ENCODE peak calls at places on chromosomes 11 and 22, in nine cellular contexts. One of them, this sample, is unnamed. For H3K9me3, the result is how much of the 10 kb centered on the place peaks cover.

GRCh38 chr11:121134758-121135312 is 33.8 kb downstream of the TECTA start:
- DNase-seq in IMR-90: no peak
- DNase-seq in neural progenitor cell: no peak
- DNase-seq in pancreas: no peak
- DNase-seq in PC-9: no peak
- DNase-seq in A549: no peak
- DNase-seq in adrenal gland: no peak
- DNase-seq in kidney: no peak
- DNase-seq in AG04450: no peak
- DNase-seq in this sample: no peak

GRCh38 chr22:23524226-23524625 is 55.9 kb downstream of the IGLL1 start:
- DNase-seq in PC-9: no peak
- DNase-seq in kidney: peak
- DNase-seq in adrenal gland: no peak
- DNase-seq in neural progenitor cell: no peak
- DNase-seq in A549: no peak
- DNase-seq in pancreas: peak
- DNase-seq in IMR-90: no peak
- DNase-seq in AG04450: no peak
- DNase-seq in this sample: no peak

GRCh38 chr22:33569547-33569946 is 350.7 kb downstream of the LARGE1 start:
- DNase-seq in neural progenitor cell: no peak
- DNase-seq in pancreas: no peak
- DNase-seq in A549: no peak
- DNase-seq in kidney: no peak
- DNase-seq in AG04450: no peak
- DNase-seq in adrenal gland: no peak
- DNase-seq in PC-9: no peak
- DNase-seq in IMR-90: no peak
- DNase-seq in this sample: no peak

GRCh38 chr11:73372371-73372993 is 3.7 kb upstream of the RELT start:
- DNase-seq in kidney: no peak
- DNase-seq in AG04450: no peak
- DNase-seq in pancreas: no peak
- DNase-seq in PC-9: no peak
- DNase-seq in A549: peak
- DNase-seq in adrenal gland: no peak
- DNase-seq in neural progenitor cell: peak
- DNase-seq in IMR-90: no peak
- DNase-seq in this sample: no peak

GRCh38 chr11:113505046-113505445 is 29.8 kb upstream of the DRD2 start:
- DNase-seq in IMR-90: no peak
- DNase-seq in PC-9: no peak
- DNase-seq in neural progenitor cell: no peak
- DNase-seq in pancreas: no peak
- DNase-seq in AG04450: no peak
- DNase-seq in kidney: no peak
- DNase-seq in adrenal gland: no peak
- DNase-seq in A549: no peak
- DNase-seq in this sample: no peak

GRCh38 chr11:61627831-61628753 is 47.2 kb upstream of the SYT7 start:
- DNase-seq in pancreas: peak
- DNase-seq in kidney: no peak
- DNase-seq in PC-9: peak
- DNase-seq in neural progenitor cell: peak
- DNase-seq in AG04450: peak
- DNase-seq in IMR-90: peak
- DNase-seq in A549: peak
- DNase-seq in adrenal gland: peak
- DNase-seq in this sample: peak

GRCh38 chr22:39598017-39598965 is 27.7 kb downstream of the CACNA1I start:
- DNase-seq in AG04450: no peak
- DNase-seq in pancreas: peak
- DNase-seq in IMR-90: no peak
- DNase-seq in A549: peak
- DNase-seq in neural progenitor cell: peak
- DNase-seq in PC-9: peak
- DNase-seq in adrenal gland: peak
- DNase-seq in kidney: peak
- DNase-seq in this sample: peak

GRCh38 chr11:107042748-107043147 is 24.5 kb upstream of the GUCY1A2 start:
- DNase-seq in AG04450: no peak
- DNase-seq in adrenal gland: no peak
- DNase-seq in neural progenitor cell: no peak
- DNase-seq in IMR-90: no peak
- DNase-seq in PC-9: no peak
- DNase-seq in kidney: no peak
- DNase-seq in pancreas: no peak
- DNase-seq in A549: no peak
- DNase-seq in this sample: no peak

GRCh38 chr11:101759771-101760450 is 154.9 kb upstream of the CEP126 start:
- DNase-seq in kidney: no peak
- DNase-seq in adrenal gland: no peak
- DNase-seq in AG04450: no peak
- DNase-seq in neural progenitor cell: no peak
- DNase-seq in PC-9: no peak
- DNase-seq in A549: peak
- DNase-seq in pancreas: no peak
- DNase-seq in IMR-90: peak
- DNase-seq in this sample: no peak

GRCh38 chr11:74092425-74092824 is 78.4 kb downstream of the C2CD3 start:
- DNase-seq in AG04450: no peak
- DNase-seq in A549: no peak
- DNase-seq in PC-9: no peak
- DNase-seq in neural progenitor cell: no peak
- DNase-seq in IMR-90: no peak
- DNase-seq in adrenal gland: no peak
- DNase-seq in pancreas: no peak
- DNase-seq in kidney: no peak
- DNase-seq in this sample: no peak

GRCh38 chr11:48055292-48056132 is 75.2 kb downstream of the PTPRJ start:
- DNase-seq in adrenal gland: no peak
- DNase-seq in A549: no peak
- DNase-seq in kidney: peak
- DNase-seq in AG04450: no peak
- DNase-seq in IMR-90: peak
- DNase-seq in neural progenitor cell: no peak
- DNase-seq in PC-9: peak
- DNase-seq in pancreas: no peak
- DNase-seq in this sample: peak

GRCh38 chr22:44669725-44670027 is 32.3 kb upstream of the PRR5 start:
- DNase-seq in adrenal gland: no peak
- DNase-seq in kidney: peak
- DNase-seq in AG04450: no peak
- DNase-seq in pancreas: no peak
- DNase-seq in neural progenitor cell: peak
- DNase-seq in IMR-90: peak
- DNase-seq in A549: peak
- DNase-seq in PC-9: no peak
- DNase-seq in this sample: no peak

GRCh38 chr22:39947488-39948216 is 12.5 kb upstream of the TMA7B start:
- DNase-seq in neural progenitor cell: no peak
- DNase-seq in adrenal gland: no peak
- DNase-seq in IMR-90: no peak
- DNase-seq in A549: no peak
- DNase-seq in pancreas: no peak
- DNase-seq in kidney: no peak
- DNase-seq in AG04450: no peak
- DNase-seq in PC-9: no peak
- DNase-seq in this sample: no peak

GRCh38 chr11:119509277-119509841 is 86.4 kb upstream of the THY1 start:
- DNase-seq in pancreas: no peak
- DNase-seq in adrenal gland: no peak
- DNase-seq in IMR-90: peak
- DNase-seq in AG04450: no peak
- DNase-seq in A549: no peak
- DNase-seq in PC-9: no peak
- DNase-seq in kidney: no peak
- DNase-seq in neural progenitor cell: no peak
- DNase-seq in this sample: no peak

GRCh38 chr22:17475318-17476212 is 87.7 kb upstream of the SLC25A18 start:
- DNase-seq in pancreas: no peak
- DNase-seq in adrenal gland: no peak
- DNase-seq in neural progenitor cell: peak
- DNase-seq in IMR-90: no peak
- DNase-seq in PC-9: no peak
- DNase-seq in AG04450: no peak
- DNase-seq in A549: no peak
- DNase-seq in kidney: no peak
- DNase-seq in this sample: no peak

GRCh38 chr22:30047364-30047738 is 32.9 kb upstream of the HORMAD2 start:
- DNase-seq in A549: no peak
- DNase-seq in adrenal gland: no peak
- DNase-seq in pancreas: no peak
- DNase-seq in kidney: no peak
- DNase-seq in neural progenitor cell: no peak
- DNase-seq in AG04450: no peak
- DNase-seq in PC-9: no peak
- DNase-seq in IMR-90: peak
- DNase-seq in this sample: peak
- H3K27ac ChIP-seq in A549: no peak
- H3K27ac ChIP-seq in adrenal gland: no peak
- H3K27ac ChIP-seq in pancreas: no peak
- H3K27ac ChIP-seq in kidney: no peak
- H3K27ac ChIP-seq in neural progenitor cell: no peak
- H3K27ac ChIP-seq in AG04450: no peak
- H3K27ac ChIP-seq in PC-9: no peak
- H3K27ac ChIP-seq in IMR-90: no peak
- H3K27ac ChIP-seq in this sample: no peak

GRCh38 chr22:21449531-21450319 is 17.5 kb upstream of the TMEM191C start:
- DNase-seq in A549: no peak
- DNase-seq in pancreas: peak
- DNase-seq in kidney: peak
- DNase-seq in PC-9: no peak
- DNase-seq in adrenal gland: peak
- DNase-seq in IMR-90: peak
- DNase-seq in neural progenitor cell: peak
- DNase-seq in AG04450: no peak
- DNase-seq in this sample: no peak

GRCh38 chr22:21448627-21449416 is 18.4 kb upstream of the TMEM191C start:
- DNase-seq in adrenal gland: peak
- DNase-seq in kidney: peak
- DNase-seq in pancreas: peak
- DNase-seq in IMR-90: no peak
- DNase-seq in neural progenitor cell: peak
- DNase-seq in AG04450: no peak
- DNase-seq in A549: no peak
- DNase-seq in PC-9: no peak
- DNase-seq in this sample: no peak

GRCh38 chr22:21446827-21447690 is 20.1 kb upstream of the TMEM191C start:
- DNase-seq in adrenal gland: peak
- DNase-seq in AG04450: no peak
- DNase-seq in PC-9: no peak
- DNase-seq in A549: no peak
- DNase-seq in pancreas: peak
- DNase-seq in neural progenitor cell: no peak
- DNase-seq in IMR-90: no peak
- DNase-seq in kidney: peak
- DNase-seq in this sample: no peak

GRCh38 chr22:21446128-21446826 is 20.9 kb upstream of the TMEM191C start:
- DNase-seq in neural progenitor cell: peak
- DNase-seq in PC-9: no peak
- DNase-seq in IMR-90: no peak
- DNase-seq in adrenal gland: peak
- DNase-seq in AG04450: no peak
- DNase-seq in A549: no peak
- DNase-seq in pancreas: peak
- DNase-seq in kidney: peak
- DNase-seq in this sample: no peak

DNA sequence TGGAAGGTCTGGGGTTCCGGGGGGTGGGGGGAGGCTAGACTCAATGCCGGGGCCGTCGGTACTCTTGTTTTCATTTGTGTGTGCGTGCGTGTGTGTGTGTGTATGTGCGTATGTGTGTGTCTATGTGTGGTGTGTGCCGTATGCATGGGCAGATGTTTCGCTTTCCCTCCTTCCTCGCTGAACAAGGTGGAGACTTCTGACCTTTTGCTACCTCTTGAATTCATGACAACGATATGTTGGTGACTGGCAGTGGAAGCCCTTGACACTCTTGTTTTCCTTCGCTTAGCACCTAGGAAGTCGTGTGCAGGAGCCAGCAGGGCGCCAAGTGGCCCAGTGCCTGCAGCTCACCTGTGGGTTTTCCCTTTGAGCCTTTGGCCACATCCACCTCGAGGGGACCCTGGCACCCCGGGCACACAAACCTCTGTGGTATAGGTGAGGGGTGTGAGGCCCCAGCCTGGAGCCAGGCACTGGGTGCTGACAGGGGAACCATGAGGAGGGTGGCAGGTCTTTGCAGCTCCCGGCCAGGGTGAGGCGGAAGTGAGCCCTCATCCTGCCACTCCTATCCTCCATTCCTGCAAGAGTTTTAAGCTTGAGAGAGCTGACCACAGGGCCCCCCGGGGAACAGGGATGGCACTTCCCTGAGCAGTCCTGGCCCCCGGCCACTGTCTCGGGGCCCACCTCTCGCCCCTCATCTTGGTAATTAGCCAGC is 19.3 kb upstream of the TMEM191C start:
- DNase-seq in PC-9: no peak
- DNase-seq in IMR-90: no peak
- DNase-seq in A549: peak
- DNase-seq in adrenal gland: peak
- DNase-seq in AG04450: no peak
- DNase-seq in kidney: peak
- DNase-seq in pancreas: peak
- DNase-seq in neural progenitor cell: peak
- DNase-seq in this sample: no peak
- TF ChIP-seq CTCF in PC-9: no peak
- TF ChIP-seq CTCF in IMR-90: no peak
- TF ChIP-seq CTCF in A549: no peak
- TF ChIP-seq CTCF in adrenal gland: no peak
- TF ChIP-seq CTCF in AG04450: no peak
- TF ChIP-seq CTCF in kidney: no peak
- TF ChIP-seq CTCF in pancreas: no peak
- TF ChIP-seq CTCF in neural progenitor cell: peak
- TF ChIP-seq CTCF in this sample: no peak

DNA sequence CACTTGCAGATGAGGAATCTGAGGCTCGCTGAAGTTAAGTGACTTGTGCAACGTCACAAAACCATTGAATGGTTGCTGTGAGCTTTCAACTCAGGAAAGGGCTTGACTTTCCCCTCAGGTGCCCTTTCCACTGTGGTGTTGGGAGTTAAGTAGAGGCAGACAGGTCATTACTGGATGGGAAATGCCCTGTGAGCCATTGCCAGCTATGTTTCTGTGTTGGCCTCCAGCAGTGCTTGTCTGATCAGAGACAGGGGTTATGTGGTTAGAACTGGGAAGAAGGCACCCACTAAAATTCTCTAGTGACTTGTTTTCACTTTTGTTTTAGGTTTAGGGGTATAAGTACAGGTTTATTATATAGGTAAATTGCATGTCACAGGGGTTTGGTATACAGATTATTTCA is 96.6 kb downstream of the FDX1 start:
- DNase-seq in adrenal gland: no peak
- DNase-seq in AG04450: no peak
- DNase-seq in IMR-90: no peak
- DNase-seq in A549: no peak
- DNase-seq in pancreas: no peak
- DNase-seq in neural progenitor cell: no peak
- DNase-seq in kidney: no peak
- DNase-seq in PC-9: no peak
- DNase-seq in this sample: no peak
- H3K9me3 ChIP-seq in adrenal gland: under half
- H3K9me3 ChIP-seq in AG04450: under half
- H3K9me3 ChIP-seq in IMR-90: under half
- H3K9me3 ChIP-seq in A549: under half
- H3K9me3 ChIP-seq in pancreas: under half
- H3K9me3 ChIP-seq in neural progenitor cell: under half
- H3K9me3 ChIP-seq in kidney: under half
- H3K9me3 ChIP-seq in PC-9: under half
- H3K9me3 ChIP-seq in this sample: under half

GRCh38 chr11:93393386-93393785 is 62.8 kb downstream of the DEUP1 start:
- DNase-seq in kidney: no peak
- DNase-seq in IMR-90: no peak
- DNase-seq in A549: no peak
- DNase-seq in PC-9: no peak
- DNase-seq in adrenal gland: no peak
- DNase-seq in AG04450: no peak
- DNase-seq in pancreas: no peak
- DNase-seq in neural progenitor cell: no peak
- DNase-seq in this sample: no peak
- H3K27ac ChIP-seq in kidney: no peak
- H3K27ac ChIP-seq in IMR-90: no peak
- H3K27ac ChIP-seq in A549: no peak
- H3K27ac ChIP-seq in PC-9: no peak
- H3K27ac ChIP-seq in adrenal gland: no peak
- H3K27ac ChIP-seq in AG04450: no peak
- H3K27ac ChIP-seq in pancreas: no peak
- H3K27ac ChIP-seq in neural progenitor cell: peak
- H3K27ac ChIP-seq in this sample: no peak